ENCODE peak calls at places on chromosome 18, in four cellular contexts. Q, Z, G and H are unnamed samples.

GRCh38 chr18:10301831-10302483 is 152.5 kb upstream of the APCDD1 start:
- DNase-seq in Q (no peak), Z (no peak), G (no peak), H (no peak)

GRCh38 chr18:46338213-46338612 is 234.0 kb downstream of the HAUS1 start:
- DNase-seq in Q (no peak), Z (no peak), G (no peak), H (no peak)

GRCh38 chr18:21191596-21192307 is 50.3 kb upstream of the GREB1L start:
- DNase-seq in Q (no peak), Z (peak), G (peak), H (no peak)

GRCh38 chr18:66124394-66124793 is 373.6 kb downstream of the CDH7 start:
- DNase-seq in Q (no peak), Z (no peak), G (no peak), H (no peak)

GRCh38 chr18:39173022-39173421 is 1607.4 kb upstream of the CELF4 start:
- DNase-seq in Q (no peak), Z (no peak), G (no peak), H (no peak)

GRCh38 chr18:77134611-77135010 is 2.0 kb upstream of the MBP start:
- DNase-seq in Q (no peak), Z (no peak), G (no peak), H (no peak)

GRCh38 chr18:20971886-20972267 is 139.7 kb downstream of the ROCK1 start:
- DNase-seq in Q (no peak), Z (peak), G (no peak), H (no peak)

GRCh38 chr18:37330173-37330572 is 235.4 kb downstream of the CELF4 start:
- DNase-seq in Q (no peak), Z (no peak), G (no peak), H (no peak)